ENCODE peak calls at places on chromosomes 12 and 14, in nine cellular contexts. X is amniotic stem cell; O is GM10248; J is Panc1; N is activated CD4-positive, alpha-beta T cell treated with anti-CD3 and anti-CD28 coated beads for 4 hours; S is HCT116; D is Peyer's patch; Q is esophagus muscularis mucosa; M is HT1080. Y is an unnamed sample.

GRCh38 chr14:58815046-58815701 is 177.4 kb downstream of the DACT1 start:
- DNase-seq in J (no peak), M (no peak), N (no peak), Q (no peak), X (no peak), S (no peak), D (no peak), O (no peak), Y (no peak)

GRCh38 chr12:96396209-96396608 is 4.0 kb downstream of the CDK17 start:
- DNase-seq in S (no peak), J (no peak), Q (no peak), N (no peak), D (no peak), O (no peak), X (no peak), M (no peak), Y (no peak)

GRCh38 chr14:40386433-40386832 is 954.2 kb upstream of the FBXO33 start:
- DNase-seq in O (no peak), S (no peak), D (no peak), N (no peak), M (no peak), J (no peak), X (no peak), Q (no peak), Y (no peak)

GRCh38 chr12:51591020-51591901 is at the start of gene SCN8A:
- DNase-seq in O (peak), S (peak), J (no peak), D (peak), M (peak), N (peak), X (no peak), Q (no peak), Y (no peak)

GRCh38 chr14:85702937-85703336 is 173.0 kb downstream of the FLRT2 start:
- DNase-seq in M (no peak), S (no peak), O (no peak), X (no peak), Q (no peak), D (no peak), J (no peak), N (no peak), Y (no peak)

GRCh38 chr14:94144765-94145164 is 15.4 kb upstream of the IFI27L2 start:
- DNase-seq in M (no peak), J (no peak), O (no peak), Q (peak), D (no peak), S (peak), X (no peak), N (no peak), Y (peak)

GRCh38 chr14:62655161-62655560 is 390.1 kb downstream of the KCNH5 start:
- DNase-seq in Q (no peak), X (no peak), O (no peak), S (no peak), N (no peak), J (no peak), M (no peak), D (no peak), Y (no peak)

GRCh38 chr12:124231980-124232653 is 62.8 kb upstream of the RFLNA start:
- DNase-seq in S (no peak), Q (no peak), N (no peak), O (no peak), D (no peak), J (no peak), M (no peak), X (no peak), Y (no peak)

GRCh38 chr12:13573698-13574321 is 377.3 kb downstream of the EMP1 start:
- DNase-seq in O (no peak), X (no peak), D (no peak), M (peak), S (peak), J (no peak), Q (no peak), N (no peak), Y (no peak)

GRCh38 chr12:11553871-11554533 is 95.5 kb upstream of the ETV6 start:
- DNase-seq in S (peak), J (peak), O (peak), N (peak), M (peak), D (peak), Q (no peak), X (peak), Y (peak)

GRCh38 chr12:62933220-62933870 is 1.6 kb downstream of the PPM1H start:
- DNase-seq in Q (no peak), J (no peak), O (no peak), S (no peak), D (no peak), M (no peak), X (no peak), N (no peak), Y (peak)

GRCh38 chr12:93624595-93625294 is 52.3 kb downstream of the SOCS2 start:
- DNase-seq in M (peak), Q (no peak), O (peak), D (no peak), X (peak), J (peak), S (peak), N (no peak), Y (no peak)

GRCh38 chr12:102629262-102629888 is 149.0 kb upstream of the IGF1 start:
- DNase-seq in X (no peak), Q (no peak), M (peak), O (no peak), D (no peak), J (no peak), N (no peak), S (no peak), Y (no peak)

GRCh38 chr12:66964629-66965028 is 285.8 kb upstream of the GRIP1 start:
- DNase-seq in S (no peak), O (no peak), Q (no peak), N (peak), J (no peak), X (no peak), M (peak), D (no peak), Y (no peak)

GRCh38 chr12:124565071-124565491 is 2.3 kb downstream of the NCOR2 start:
- DNase-seq in O (no peak), X (no peak), M (no peak), N (no peak), Q (no peak), S (no peak), J (no peak), D (no peak), Y (no peak)

GRCh38 chr12:12379831-12380730 is 23.2 kb downstream of the BORCS5 start:
- DNase-seq in Q (no peak), S (no peak), M (no peak), J (no peak), X (no peak), D (no peak), N (peak), O (no peak), Y (no peak)

GRCh38 chr12:79444089-79444488 is 246.7 kb downstream of the PAWR start:
- DNase-seq in N (no peak), S (no peak), Q (no peak), O (no peak), X (no peak), D (no peak), M (peak), J (no peak), Y (no peak)

GRCh38 chr12:31859232-31859977 is 99.8 kb upstream of the RESF1 start:
- DNase-seq in S (no peak), M (no peak), J (no peak), Q (no peak), N (peak), D (peak), O (peak), X (no peak), Y (no peak)

GRCh38 chr14:65411656-65412188 is 808 bp upstream of the FUT8 start:
- DNase-seq in J (peak), M (peak), N (peak), Q (peak), X (peak), O (peak), D (peak), S (peak), Y (peak)

GRCh38 chr12:16347391-16348298 is at the start of gene MGST1:
- DNase-seq in J (no peak), O (peak), M (peak), X (no peak), Q (no peak), D (no peak), N (no peak), S (peak), Y (peak)

GRCh38 chr12:45010051-45010450 is 40.8 kb downstream of the DBX2 start:
- DNase-seq in N (no peak), S (no peak), Q (no peak), D (no peak), O (no peak), X (no peak), M (peak), J (no peak), Y (no peak)

GRCh38 chr12:24954261-24954660 is 5.4 kb upstream of the BCAT1 start:
- DNase-seq in M (no peak), Q (no peak), J (no peak), D (no peak), S (no peak), X (no peak), N (no peak), O (no peak), Y (no peak)

GRCh38 chr12:82686223-82687019 is at the start of gene TMTC2:
- DNase-seq in D (peak), J (peak), X (peak), M (peak), O (peak), Q (peak), S (peak), N (peak), Y (no peak)

GRCh38 chr12:58888131-58888783 is 32.0 kb downstream of the LRIG3 start:
- DNase-seq in M (peak), D (no peak), O (no peak), S (no peak), N (no peak), X (no peak), J (no peak), Q (no peak), Y (no peak)

GRCh38 chr12:113467154-113467513 is 4.5 kb downstream of the LHX5 start:
- DNase-seq in X (no peak), O (no peak), D (no peak), J (no peak), Q (no peak), M (no peak), N (no peak), S (no peak), Y (no peak)

GRCh38 chr12:97951717-97952116 is 489.1 kb downstream of the RMST start:
- DNase-seq in O (no peak), D (no peak), X (no peak), J (no peak), M (no peak), N (no peak), Q (no peak), S (no peak), Y (no peak)

GRCh38 chr12:56518570-56518969 is 3.0 kb upstream of the RBMS2 start:
- DNase-seq in J (no peak), X (no peak), N (no peak), O (no peak), Q (no peak), M (peak), S (no peak), D (no peak), Y (no peak)

GRCh38 chr12:66188584-66189475 is at the start of gene IRAK3:
- DNase-seq in O (peak), N (peak), M (no peak), J (no peak), D (peak), Q (peak), X (no peak), S (no peak), Y (no peak)

GRCh38 chr14:105993814-105994213 is 467.4 kb downstream of the TMEM121 start:
- DNase-seq in O (no peak), S (no peak), M (no peak), D (no peak), J (no peak), N (no peak), Q (peak), X (no peak), Y (no peak)

GRCh38 chr14:52131640-52132320 is 62.9 kb upstream of the NID2 start:
- DNase-seq in S (peak), O (peak), D (peak), M (peak), J (peak), Q (no peak), X (peak), N (no peak), Y (peak)

GRCh38 chr12:24201258-24201970 is 251.9 kb upstream of the SOX5 start:
- DNase-seq in O (no peak), S (no peak), Q (no peak), J (no peak), X (no peak), N (no peak), M (peak), D (no peak), Y (no peak)

GRCh38 chr14:89121961-89122675 is 294.9 kb downstream of the FOXN3 start:
- DNase-seq in J (no peak), N (no peak), S (no peak), D (no peak), M (no peak), Q (no peak), X (no peak), O (no peak), Y (peak)

GRCh38 chr12:30828686-30829085 is 73.9 kb upstream of the CAPRIN2 start:
- DNase-seq in J (no peak), X (no peak), D (no peak), S (no peak), Q (no peak), M (peak), N (no peak), O (no peak), Y (no peak)

GRCh38 chr12:94649349-94650142 is 811 bp downstream of the TMCC3 start:
- DNase-seq in D (no peak), O (peak), S (no peak), Q (no peak), M (no peak), X (no peak), J (no peak), N (peak), Y (peak)

GRCh38 chr12:22494319-22494718 is 50.0 kb downstream of the C2CD5 start:
- DNase-seq in Q (no peak), D (no peak), S (no peak), N (no peak), M (no peak), O (no peak), X (no peak), J (no peak), Y (no peak)